ENCODE peak calls at places on chromosomes 7 and 10, in seven cellular contexts. V is activated CD4-positive, alpha-beta T cell treated with anti-CD3 and anti-CD28 coated beads, Interleukin-2, amount 50 U/mL, for 1 hour; C is fibroblast of lung; Y is hepatocyte; L is activated gamma-delta T cell treated with anti-CD3 and anti-CD28 coated beads, Interleukin-2, amount 50 U/mL, for 16 hours; A is stimulated activated CD4-positive, alpha-beta T cell treated with anti-CD3 and anti-CD28 coated beads, Interleukin-1b, Interleukin-23, amount 100 ng/mL, for 1 hour; G is ureter. T is an unnamed sample.

GRCh38 chr7:155451522-155452239 is 6.2 kb upstream of the EN2 start:
- DNase-seq in A (no peak), Y (no peak), L (no peak), V (no peak), G (no peak), C (no peak), T (no peak)

GRCh38 chr10:16519908-16520861 is 1.5 kb downstream of the C1QL3 start:
- DNase-seq in G (no peak), A (no peak), Y (peak; percentile 8), C (no peak), L (no peak), V (no peak), T (no peak)

GRCh38 chr10:86688398-86688921 is 20.1 kb downstream of the LDB3 start:
- DNase-seq in C (peak; percentile 66), L (peak; percentile 18), A (no peak), V (peak; percentile 45), G (peak; percentile 70), Y (peak; percentile 77), T (peak; percentile 83)

GRCh38 chr7:97118306-97118917 is 914 bp downstream of the SDHAF3 start:
- DNase-seq in A (no peak), V (no peak), G (no peak), L (no peak), C (no peak), Y (no peak), T (no peak)

GRCh38 chr10:90313548-90314325 is 544.1 kb downstream of the HTR7 start:
- DNase-seq in C (peak; percentile 67), Y (no peak), A (no peak), V (no peak), L (no peak), G (no peak), T (no peak)

GRCh38 chr10:70828923-70829322 is 13.2 kb downstream of the SGPL1 start:
- DNase-seq in G (no peak), Y (no peak), C (no peak), A (no peak), V (no peak), L (no peak), T (no peak)

GRCh38 chr10:77718957-77719356 is 81.3 kb upstream of the KCNMA1 start:
- DNase-seq in L (no peak), G (no peak), Y (no peak), A (no peak), V (no peak), C (no peak), T (no peak)

GRCh38 chr10:114271779-114272167 is 32.7 kb downstream of the VWA2 start:
- DNase-seq in A (no peak), C (peak; percentile 98), G (no peak), Y (peak; percentile 44), L (no peak), V (no peak), T (peak; percentile 87)

GRCh38 chr10:89207181-89207800 is at the start of gene CH25H:
- DNase-seq in C (peak; percentile 78), L (no peak), A (no peak), Y (peak; percentile 78), V (peak; percentile 38), G (peak; percentile 81), T (peak; percentile 77)

GRCh38 chr10:133537551-133538545 is 10.7 kb downstream of the CYP2E1 start:
- DNase-seq in Y (no peak), L (no peak), C (no peak), A (no peak), V (no peak), G (no peak), T (no peak)

T was measured in AG08396.